ENCODE peak calls at places on chromosomes 13 and 19, in eight cellular contexts. Z is A549, Y is lower lobe of right lung, Q is mesothelial cell of epicardium, T is GM10248, F is cardiac muscle cell, J is thoracic aorta, H is GM13976. C is an unnamed sample.

GRCh38 chr19:7542556-7543348 is 7.2 kb downstream of the PNPLA6 start:
- DNase-seq in H (no peak), F (no peak), J (no peak), Y (no peak), Z (no peak), T (no peak), Q (no peak), C (no peak)

GRCh38 chr13:109949395-109949794 is 163.0 kb upstream of the IRS2 start:
- DNase-seq in Y (no peak), Q (no peak), H (no peak), F (no peak), Z (no peak), T (no peak), J (no peak), C (no peak)

GRCh38 chr13:40164137-40164536 is 502.3 kb downstream of the FOXO1 start:
- DNase-seq in F (no peak), T (no peak), Z (peak), H (no peak), Y (no peak), Q (no peak), J (no peak), C (no peak)

GRCh38 chr13:97261254-97262015 is 39.3 kb downstream of the MBNL2 start:
- DNase-seq in T (peak), Y (no peak), H (peak), F (no peak), Q (no peak), Z (no peak), J (no peak), C (no peak)

GRCh38 chr19:40444181-40445005 is at the start of gene SERTAD3:
- DNase-seq in T (peak), Q (peak), H (peak), F (peak), J (peak), Z (peak), Y (peak), C (peak)

GRCh38 chr19:1324792-1325567 is 39.3 kb downstream of the EFNA2 start:
- DNase-seq in T (peak), Q (no peak), Y (peak), Z (peak), J (no peak), H (peak), F (peak), C (peak)

GRCh38 chr13:104764600-104764999 is 1698.4 kb upstream of the SLC10A2 start:
- DNase-seq in H (no peak), T (no peak), J (no peak), Z (no peak), F (no peak), Q (no peak), Y (no peak), C (no peak)

GRCh38 chr19:7575426-7576040 is 20.1 kb upstream of the CAMSAP3 start:
- DNase-seq in Y (no peak), Q (no peak), F (no peak), J (no peak), T (peak), Z (peak), H (no peak), C (no peak)

GRCh38 chr19:35637165-35637564 is 4.4 kb upstream of the ETV2 start:
- DNase-seq in Q (no peak), Z (no peak), F (no peak), Y (no peak), T (no peak), J (no peak), H (no peak), C (no peak)

GRCh38 chr19:32373614-32374295 is 28.3 kb downstream of the ZNF507 start:
- DNase-seq in H (no peak), Z (peak), T (no peak), J (peak), F (peak), Y (no peak), Q (no peak), C (no peak)

GRCh38 chr19:35346193-35347052 is 1.3 kb upstream of the FFAR1 start:
- DNase-seq in F (no peak), Y (peak), Q (no peak), Z (no peak), H (peak), T (peak), J (no peak), C (no peak)

GRCh38 chr19:56919308-56919995 is 78.9 kb upstream of the PEG3 start:
- DNase-seq in H (no peak), F (no peak), T (no peak), J (no peak), Z (no peak), Q (no peak), Y (no peak), C (no peak)

GRCh38 chr13:28494861-28495585 is at the start of gene FLT1:
- DNase-seq in J (no peak), T (peak), F (peak), H (peak), Y (peak), Q (peak), Z (no peak), C (peak)

GRCh38 chr19:15614507-15615379 is at the start of gene CYP4F8:
- DNase-seq in J (no peak), Y (no peak), H (no peak), F (no peak), Z (no peak), Q (no peak), T (no peak), C (no peak)

GRCh38 chr19:8050274-8051096 is 2.1 kb upstream of the CCL25 start:
- DNase-seq in Y (peak), Q (peak), H (peak), Z (peak), T (peak), F (peak), J (peak), C (peak)

GRCh38 chr13:43307921-43308433 is 284.6 kb downstream of the DNAJC15 start:
- DNase-seq in Q (peak), H (peak), Y (peak), F (peak), J (peak), Z (peak), T (peak), C (no peak)
- TF ChIP-seq CTCF in Q (no peak), H (no peak), Y (no peak), F (no peak), J (no peak), Z (no peak), T (no peak), C (no peak)

GRCh38 chr19:17581211-17581874 is 25.9 kb downstream of the COLGALT1 start:
- DNase-seq in H (no peak), F (no peak), Q (no peak), Y (no peak), Z (no peak), J (no peak), T (no peak), C (no peak)

GRCh38 chr19:17580470-17581000 is 25.1 kb downstream of the COLGALT1 start:
- DNase-seq in Q (no peak), Y (no peak), T (no peak), F (no peak), H (peak), Z (no peak), J (no peak), C (no peak)

GRCh38 chr19:17584132-17584531 is 28.7 kb downstream of the COLGALT1 start:
- DNase-seq in H (no peak), F (no peak), Y (no peak), Q (no peak), T (no peak), J (no peak), Z (no peak), C (no peak)

GRCh38 chr19:17579523-17580244 is 24.2 kb downstream of the COLGALT1 start:
- DNase-seq in Q (no peak), F (peak), J (no peak), Z (peak), T (peak), H (peak), Y (peak), C (peak)

GRCh38 chr19:17582613-17583012 is 27.2 kb downstream of the COLGALT1 start:
- DNase-seq in Y (no peak), T (no peak), J (no peak), Q (no peak), Z (no peak), H (no peak), F (no peak), C (no peak)
- TF ChIP-seq CTCF in Y (no peak), T (no peak), J (no peak), Q (no peak), Z (no peak), H (no peak), F (no peak), C (no peak)

GRCh38 chr13:72782717-72783116 is 784 bp downstream of the PIBF1 start:
- DNase-seq in H (no peak), Y (no peak), F (peak), J (no peak), Z (peak), T (no peak), Q (no peak), C (no peak)

DNA sequence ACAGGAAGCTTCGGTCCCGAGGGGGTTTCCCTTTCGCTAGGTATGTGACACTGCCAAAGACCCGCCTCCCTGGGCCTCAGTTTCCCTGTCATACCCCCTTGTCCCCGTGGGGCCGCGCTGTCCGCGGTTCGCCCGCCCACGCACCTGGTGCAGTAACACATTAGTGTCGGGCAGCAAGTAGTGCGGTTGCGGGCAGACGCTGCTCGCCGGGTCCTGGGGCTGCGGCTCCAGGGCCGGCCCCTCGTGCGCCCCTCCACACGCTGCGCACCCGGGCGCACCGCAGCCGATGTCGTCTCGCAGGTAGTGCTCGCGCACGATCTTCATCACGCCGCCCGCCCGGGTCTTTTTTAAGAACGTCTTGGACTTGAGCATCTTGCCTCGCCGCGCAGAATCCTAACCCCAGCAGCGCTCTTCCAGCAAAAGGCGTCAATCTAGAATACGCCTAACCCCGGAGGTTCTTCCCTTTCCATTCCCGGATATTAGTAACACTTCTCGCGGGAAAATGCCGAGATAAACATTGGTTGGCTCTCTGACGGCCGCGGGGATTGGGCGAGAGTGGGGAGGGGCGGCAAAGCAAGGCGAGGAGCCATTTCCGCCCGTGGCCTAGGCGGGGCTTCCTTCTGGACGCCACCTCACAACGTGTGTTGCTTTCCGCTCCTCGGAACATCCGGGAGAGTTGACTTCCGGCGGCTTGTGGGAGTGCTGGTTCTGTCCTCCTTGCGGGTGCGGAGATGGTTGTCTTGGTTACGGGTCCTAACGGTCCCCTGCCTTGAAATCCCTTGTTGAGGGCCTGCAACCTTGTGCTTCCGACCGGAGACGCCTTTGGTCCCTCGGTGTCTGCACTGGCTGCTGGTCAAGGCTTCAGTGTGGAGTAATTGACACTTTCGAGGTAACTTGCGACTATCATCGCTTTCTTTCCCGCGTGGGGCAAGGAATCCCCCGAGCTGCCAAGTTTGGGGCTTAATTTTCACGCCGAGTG is at the start of the genes DIS3 and PIBF1:
- DNase-seq in Y (peak), H (peak), F (peak), Q (peak), Z (peak), T (peak), J (peak), C (peak)
- TF ChIP-seq CTCF in Y (no peak), H (peak), F (no peak), Q (no peak), Z (no peak), T (no peak), J (no peak), C (no peak)

GRCh38 chr13:113562085-113562749 is 22.3 kb upstream of the TFDP1 start:
- DNase-seq in T (peak), J (no peak), F (peak), Y (peak), Z (peak), Q (peak), H (peak), C (peak)
- TF ChIP-seq CTCF in T (peak), J (peak), F (peak), Y (peak), Z (peak), Q (peak), H (peak), C (peak)

DNA sequence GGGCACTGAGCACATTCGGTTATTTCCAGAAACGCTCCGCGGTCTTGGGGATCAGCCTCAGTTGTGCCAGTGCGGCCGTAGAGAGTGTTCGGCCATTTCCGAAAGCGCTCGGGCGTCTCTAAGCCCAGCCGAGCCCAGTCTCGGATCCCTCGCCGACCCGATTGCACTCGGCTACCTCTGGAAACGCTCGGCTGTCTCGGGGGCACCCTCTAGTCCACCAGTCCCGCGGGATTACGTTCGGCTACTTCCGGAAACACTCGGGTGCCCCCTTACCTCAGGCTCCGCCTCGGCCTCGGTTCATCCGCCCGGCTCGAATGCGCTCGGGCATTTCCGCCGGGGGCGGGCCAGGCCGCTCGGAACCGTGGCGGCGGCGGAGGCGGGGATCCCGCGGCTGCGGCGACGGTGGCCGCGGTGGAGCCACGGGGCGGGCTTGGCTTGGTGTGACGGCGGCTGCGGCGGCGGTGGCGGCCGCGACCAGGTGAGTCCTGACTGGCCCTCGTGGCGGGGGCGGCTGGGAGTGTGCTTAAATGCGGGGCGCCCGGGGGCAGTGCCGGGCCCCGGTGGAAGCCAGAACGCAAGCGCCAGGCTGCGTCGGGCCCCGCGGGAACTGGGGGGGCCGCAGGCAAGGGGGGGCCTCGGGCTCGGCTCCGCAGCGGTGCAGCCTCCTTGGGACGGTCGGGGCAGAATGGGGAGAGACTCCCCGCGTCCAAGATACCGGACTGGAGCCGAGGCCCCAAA is at the start of gene PIK3R2:
- DNase-seq in Y (peak), J (peak), T (peak), F (peak), Z (peak), H (peak), Q (peak), C (peak)
- TF ChIP-seq CTCF in Y (no peak), J (no peak), T (no peak), F (no peak), Z (peak), H (no peak), Q (peak), C (no peak)

GRCh38 chr19:18406749-18407148 is 9.3 kb upstream of the LRRC25 start:
- DNase-seq in Q (no peak), Y (no peak), J (no peak), H (no peak), T (no peak), F (no peak), Z (no peak), C (no peak)

GRCh38 chr19:18399008-18399407 is 1.6 kb upstream of the LRRC25 start:
- DNase-seq in T (no peak), Y (no peak), Z (peak), H (no peak), J (no peak), Q (no peak), F (no peak), C (no peak)

GRCh38 chr19:18396471-18397241 is 766 bp downstream of the LRRC25 start:
- DNase-seq in T (no peak), Q (no peak), J (no peak), Z (no peak), Y (no peak), F (no peak), H (no peak), C (no peak)

GRCh38 chr19:18397242-18398202 is at the start of gene LRRC25:
- DNase-seq in H (peak), J (no peak), Z (no peak), F (no peak), T (peak), Q (no peak), Y (peak), C (peak)

GRCh38 chr19:18401580-18402112 is 4.2 kb upstream of the LRRC25 start:
- DNase-seq in H (peak), T (peak), Z (peak), J (no peak), F (peak), Y (peak), Q (no peak), C (no peak)
- TF ChIP-seq CTCF in H (no peak), T (peak), Z (peak), J (no peak), F (peak), Y (peak), Q (no peak), C (no peak)

DNA sequence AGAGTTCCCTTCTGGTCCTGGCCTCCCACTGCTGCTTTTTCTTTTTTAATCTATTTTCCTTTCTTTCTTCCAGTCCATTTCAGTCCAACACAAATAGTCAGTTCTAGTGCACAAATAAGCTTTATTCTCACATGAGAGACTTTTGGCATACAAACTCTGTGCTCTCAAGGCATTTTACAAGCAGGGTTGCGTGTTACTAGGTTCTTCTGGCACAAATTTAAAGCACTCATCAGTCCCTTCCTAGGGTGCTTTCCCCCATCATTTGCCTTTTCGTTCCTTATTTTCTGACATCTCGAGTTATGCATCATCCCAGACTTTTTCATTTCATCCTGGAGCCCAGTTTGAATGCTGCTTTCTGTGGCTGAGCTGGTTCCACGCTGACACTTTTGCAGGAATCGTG is 29.8 kb upstream of the IL17D start:
- DNase-seq in F (no peak), Y (no peak), T (no peak), H (no peak), Z (no peak), J (no peak), Q (no peak), C (no peak)
- TF ChIP-seq CTCF in F (no peak), Y (no peak), T (no peak), H (no peak), Z (no peak), J (no peak), Q (no peak), C (no peak)

DNA sequence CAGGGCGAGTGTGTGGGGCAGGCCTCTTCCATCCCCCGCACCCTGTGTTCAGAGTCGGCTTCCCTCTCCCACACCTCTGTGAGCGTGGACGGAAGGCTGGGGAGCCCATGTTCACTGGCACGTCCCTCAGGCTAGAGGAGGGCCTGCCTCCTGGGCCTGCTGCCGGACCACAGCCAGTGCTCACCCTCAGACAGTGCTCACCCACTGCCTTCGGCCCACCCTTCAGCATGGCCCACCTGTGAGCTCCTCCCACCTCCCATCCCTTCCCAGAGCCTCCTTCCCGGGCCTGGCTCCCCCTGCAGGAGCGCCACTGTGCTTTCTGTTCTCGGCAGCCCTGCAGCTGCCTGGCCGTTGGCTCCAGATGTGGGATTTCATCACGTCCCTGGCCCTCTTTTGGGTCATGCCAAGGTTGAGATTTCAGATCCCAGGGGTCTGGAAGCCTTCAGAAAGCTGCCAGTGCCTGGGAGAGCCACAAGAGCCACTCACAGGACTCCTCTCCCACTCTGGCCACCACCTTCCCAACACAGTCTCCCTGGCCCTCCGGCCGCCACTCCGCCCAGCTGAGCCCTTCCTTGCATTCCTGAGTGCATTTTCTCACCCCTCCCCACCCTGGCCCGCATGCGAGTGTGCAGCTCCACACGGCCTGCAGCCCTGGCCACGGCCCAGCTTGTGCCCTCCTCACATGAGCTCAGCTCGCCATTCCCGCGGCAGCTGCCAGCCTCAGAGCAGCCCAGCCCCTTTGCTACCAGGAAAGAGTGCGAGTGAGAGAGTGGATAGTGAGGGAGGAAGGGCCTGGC is 25.3 kb downstream of the CAPN12 start:
- DNase-seq in Q (no peak), Z (peak), H (no peak), F (peak), Y (peak), T (no peak), J (no peak), C (no peak)
- TF ChIP-seq CTCF in Q (no peak), Z (peak), H (no peak), F (peak), Y (peak), T (peak), J (peak), C (no peak)

GRCh38 chr13:90414691-90415596 is 932.5 kb upstream of the MIR17HG start:
- DNase-seq in F (peak), H (no peak), J (no peak), Q (no peak), T (no peak), Y (no peak), Z (peak), C (no peak)
- TF ChIP-seq CTCF in F (no peak), H (no peak), J (no peak), Q (no peak), T (no peak), Y (no peak), Z (no peak), C (no peak)

GRCh38 chr13:51818276-51818675 is 14.3 kb upstream of the DHRS12 start:
- DNase-seq in H (no peak), T (no peak), J (no peak), F (no peak), Y (no peak), Q (no peak), Z (no peak), C (no peak)
- TF ChIP-seq CTCF in H (no peak), T (no peak), J (no peak), F (no peak), Y (no peak), Q (no peak), Z (no peak), C (no peak)